ENCODE peak calls at places on chromosomes 1 and 21, in five cellular contexts. E is endothelial cell of umbilical vein, G is body of pancreas, P is brain microvascular endothelial cell, W is substantia nigra. F is an unnamed sample.

GRCh38 chr1:67597336-67597735 is 87.7 kb upstream of the GADD45A start:
- DNase-seq in E (no peak), G (no peak), P (no peak), W (no peak), F (no peak)

GRCh38 chr1:225700164-225700740 is 47.3 kb upstream of the ENAH start:
- DNase-seq in E (peak; percentile 67), G (no peak), P (peak; percentile 97), W (no peak), F (peak; percentile 99)

GRCh38 chr1:10615932-10616671 is 141.4 kb downstream of the PEX14 start:
- DNase-seq in E (no peak), G (no peak), P (no peak), W (no peak), F (no peak)

GRCh38 chr1:222464841-222465210 is 83.1 kb downstream of the HHIPL2 start:
- DNase-seq in E (peak; percentile 75), G (peak; percentile 67), P (peak; percentile 66), W (peak; percentile 13), F (peak; percentile 84)

GRCh38 chr1:76141898-76142297 is 67.4 kb downstream of the ST6GALNAC3 start:
- DNase-seq in E (no peak), G (no peak), P (no peak), W (no peak), F (no peak)

GRCh38 chr1:225881081-225882007 is 836 bp downstream of the TMEM63A start:
- DNase-seq in E (peak; percentile 19), G (peak; percentile 75), P (no peak), W (no peak), F (peak; percentile 63)

GRCh38 chr21:16308269-16308668 is 578.5 kb downstream of the USP25 start:
- DNase-seq in E (peak; percentile 56), G (no peak), P (no peak), W (no peak), F (peak; percentile 52)

GRCh38 chr1:5990913-5991783 is 1.1 kb downstream of the NPHP4 start:
- DNase-seq in E (peak; percentile 33), G (peak; percentile 53), P (peak; percentile 27), W (peak; percentile 41), F (no peak)

GRCh38 chr1:11107541-11107940 is 7.9 kb upstream of the EXOSC10 start:
- DNase-seq in E (no peak), G (no peak), P (no peak), W (no peak), F (no peak)

GRCh38 chr1:1255627-1256026 is 9.1 kb upstream of the C1QTNF12 start:
- DNase-seq in E (no peak), G (no peak), P (no peak), W (no peak), F (no peak)

GRCh38 chr1:168121314-168122029 is 15.3 kb downstream of the GPR161 start:
- DNase-seq in E (no peak), G (peak; percentile 73), P (peak; percentile 76), W (no peak), F (no peak)

GRCh38 chr1:185297986-185298385 is 19.1 kb downstream of the IVNS1ABP start:
- DNase-seq in E (no peak), G (no peak), P (no peak), W (no peak), F (no peak)

GRCh38 chr1:15696956-15697521 is 12.9 kb downstream of the PLEKHM2 start:
- DNase-seq in E (no peak), G (no peak), P (no peak), W (peak; percentile 25), F (no peak)

GRCh38 chr1:159218846-159219636 is 14.4 kb downstream of the ACKR1 start:
- DNase-seq in E (no peak), G (no peak), P (no peak), W (no peak), F (no peak)

GRCh38 chr1:22920026-22920733 is 52.5 kb downstream of the LACTBL1 start:
- DNase-seq in E (no peak), G (no peak), P (no peak), W (no peak), F (no peak)

GRCh38 chr1:84156210-84156621 is 12.1 kb downstream of the PRKACB start:
- DNase-seq in E (peak; percentile 89), G (no peak), P (peak; percentile 64), W (no peak), F (peak; percentile 80)

GRCh38 chr21:41631564-41632461 is 123.9 kb upstream of the TMPRSS2 start:
- DNase-seq in E (no peak), G (peak; percentile 68), P (no peak), W (no peak), F (peak; percentile 88)

F was measured in A172.